ENCODE peak calls at places on chromosomes 4 and X, in seven cellular contexts. One of them, this sample, is unnamed.

GRCh38 chr4:110904435-110905050 is 281.7 kb upstream of the PITX2 start:
- DNase-seq in OCI-M1: no peak
- DNase-seq in stimulated activated CD4-positive, alpha-beta T cell treated with anti-CD3 and anti-CD28 coated beads, Interleukin-4, amount 100 ng/mL, for 24 hours: no peak
- DNase-seq in AG08396: no peak
- DNase-seq in activated T-cell treated with anti-CD3 and anti-CD28 coated beads, Interleukin-2, amount 50 U/mL, for 72 hours: no peak
- DNase-seq in iPS-NIHi11: no peak
- DNase-seq in activated T-helper 1 cell treated with anti-CD3 and anti-CD28 coated beads, Interleukin-2, amount 50 U/mL, for 16 hours: no peak
- DNase-seq in this sample: no peak

GRCh38 chr4:101349346-101350064 is 2.2 kb upstream of the PPP3CA start:
- DNase-seq in OCI-M1: no peak
- DNase-seq in stimulated activated CD4-positive, alpha-beta T cell treated with anti-CD3 and anti-CD28 coated beads, Interleukin-4, amount 100 ng/mL, for 24 hours: no peak
- DNase-seq in AG08396: no peak
- DNase-seq in activated T-cell treated with anti-CD3 and anti-CD28 coated beads, Interleukin-2, amount 50 U/mL, for 72 hours: no peak
- DNase-seq in iPS-NIHi11: no peak
- DNase-seq in activated T-helper 1 cell treated with anti-CD3 and anti-CD28 coated beads, Interleukin-2, amount 50 U/mL, for 16 hours: no peak
- DNase-seq in this sample: no peak

GRCh38 chr4:129218355-129218754 is 122.4 kb downstream of the C4orf33 start:
- DNase-seq in OCI-M1: peak
- DNase-seq in stimulated activated CD4-positive, alpha-beta T cell treated with anti-CD3 and anti-CD28 coated beads, Interleukin-4, amount 100 ng/mL, for 24 hours: no peak
- DNase-seq in AG08396: no peak
- DNase-seq in activated T-cell treated with anti-CD3 and anti-CD28 coated beads, Interleukin-2, amount 50 U/mL, for 72 hours: no peak
- DNase-seq in iPS-NIHi11: no peak
- DNase-seq in activated T-helper 1 cell treated with anti-CD3 and anti-CD28 coated beads, Interleukin-2, amount 50 U/mL, for 16 hours: no peak
- DNase-seq in this sample: peak

GRCh38 chr4:122803788-122804208 is 22.8 kb upstream of the FGF2 start:
- DNase-seq in OCI-M1: peak
- DNase-seq in stimulated activated CD4-positive, alpha-beta T cell treated with anti-CD3 and anti-CD28 coated beads, Interleukin-4, amount 100 ng/mL, for 24 hours: no peak
- DNase-seq in AG08396: no peak
- DNase-seq in activated T-cell treated with anti-CD3 and anti-CD28 coated beads, Interleukin-2, amount 50 U/mL, for 72 hours: no peak
- DNase-seq in iPS-NIHi11: no peak
- DNase-seq in activated T-helper 1 cell treated with anti-CD3 and anti-CD28 coated beads, Interleukin-2, amount 50 U/mL, for 16 hours: no peak
- DNase-seq in this sample: no peak

GRCh38 chr4:37864786-37865185 is 26.1 kb upstream of the TBC1D1 start:
- DNase-seq in OCI-M1: no peak
- DNase-seq in stimulated activated CD4-positive, alpha-beta T cell treated with anti-CD3 and anti-CD28 coated beads, Interleukin-4, amount 100 ng/mL, for 24 hours: no peak
- DNase-seq in AG08396: no peak
- DNase-seq in activated T-cell treated with anti-CD3 and anti-CD28 coated beads, Interleukin-2, amount 50 U/mL, for 72 hours: no peak
- DNase-seq in iPS-NIHi11: no peak
- DNase-seq in activated T-helper 1 cell treated with anti-CD3 and anti-CD28 coated beads, Interleukin-2, amount 50 U/mL, for 16 hours: no peak
- DNase-seq in this sample: peak

GRCh38 chrX:110167952-110168451 is 149.9 kb downstream of the AMMECR1 start:
- DNase-seq in OCI-M1: peak
- DNase-seq in stimulated activated CD4-positive, alpha-beta T cell treated with anti-CD3 and anti-CD28 coated beads, Interleukin-4, amount 100 ng/mL, for 24 hours: peak
- DNase-seq in AG08396: no peak
- DNase-seq in activated T-cell treated with anti-CD3 and anti-CD28 coated beads, Interleukin-2, amount 50 U/mL, for 72 hours: peak
- DNase-seq in iPS-NIHi11: peak
- DNase-seq in activated T-helper 1 cell treated with anti-CD3 and anti-CD28 coated beads, Interleukin-2, amount 50 U/mL, for 16 hours: peak
- DNase-seq in this sample: no peak

GRCh38 chr4:172830295-172830764 is 338.3 kb upstream of the GALNT7 start:
- DNase-seq in OCI-M1: peak
- DNase-seq in stimulated activated CD4-positive, alpha-beta T cell treated with anti-CD3 and anti-CD28 coated beads, Interleukin-4, amount 100 ng/mL, for 24 hours: no peak
- DNase-seq in AG08396: peak
- DNase-seq in activated T-cell treated with anti-CD3 and anti-CD28 coated beads, Interleukin-2, amount 50 U/mL, for 72 hours: no peak
- DNase-seq in iPS-NIHi11: peak
- DNase-seq in activated T-helper 1 cell treated with anti-CD3 and anti-CD28 coated beads, Interleukin-2, amount 50 U/mL, for 16 hours: no peak
- DNase-seq in this sample: peak

GRCh38 chr4:102299708-102300107 is 45.6 kb downstream of the SLC39A8 start:
- DNase-seq in OCI-M1: peak
- DNase-seq in stimulated activated CD4-positive, alpha-beta T cell treated with anti-CD3 and anti-CD28 coated beads, Interleukin-4, amount 100 ng/mL, for 24 hours: peak
- DNase-seq in AG08396: peak
- DNase-seq in activated T-cell treated with anti-CD3 and anti-CD28 coated beads, Interleukin-2, amount 50 U/mL, for 72 hours: no peak
- DNase-seq in iPS-NIHi11: peak
- DNase-seq in activated T-helper 1 cell treated with anti-CD3 and anti-CD28 coated beads, Interleukin-2, amount 50 U/mL, for 16 hours: no peak
- DNase-seq in this sample: peak

GRCh38 chrX:69158166-69159040 is 6.8 kb downstream of the PJA1 start:
- DNase-seq in OCI-M1: peak
- DNase-seq in stimulated activated CD4-positive, alpha-beta T cell treated with anti-CD3 and anti-CD28 coated beads, Interleukin-4, amount 100 ng/mL, for 24 hours: peak
- DNase-seq in AG08396: peak
- DNase-seq in activated T-cell treated with anti-CD3 and anti-CD28 coated beads, Interleukin-2, amount 50 U/mL, for 72 hours: peak
- DNase-seq in iPS-NIHi11: peak
- DNase-seq in activated T-helper 1 cell treated with anti-CD3 and anti-CD28 coated beads, Interleukin-2, amount 50 U/mL, for 16 hours: no peak
- DNase-seq in this sample: peak

GRCh38 chr4:5462254-5462835 is 246.0 kb downstream of the EVC2 start:
- DNase-seq in OCI-M1: no peak
- DNase-seq in stimulated activated CD4-positive, alpha-beta T cell treated with anti-CD3 and anti-CD28 coated beads, Interleukin-4, amount 100 ng/mL, for 24 hours: no peak
- DNase-seq in AG08396: no peak
- DNase-seq in activated T-cell treated with anti-CD3 and anti-CD28 coated beads, Interleukin-2, amount 50 U/mL, for 72 hours: no peak
- DNase-seq in iPS-NIHi11: no peak
- DNase-seq in activated T-helper 1 cell treated with anti-CD3 and anti-CD28 coated beads, Interleukin-2, amount 50 U/mL, for 16 hours: no peak
- DNase-seq in this sample: no peak

GRCh38 chr4:143399113-143399949 is 62.7 kb downstream of the GAB1 start:
- DNase-seq in OCI-M1: peak
- DNase-seq in stimulated activated CD4-positive, alpha-beta T cell treated with anti-CD3 and anti-CD28 coated beads, Interleukin-4, amount 100 ng/mL, for 24 hours: no peak
- DNase-seq in AG08396: no peak
- DNase-seq in activated T-cell treated with anti-CD3 and anti-CD28 coated beads, Interleukin-2, amount 50 U/mL, for 72 hours: no peak
- DNase-seq in iPS-NIHi11: peak
- DNase-seq in activated T-helper 1 cell treated with anti-CD3 and anti-CD28 coated beads, Interleukin-2, amount 50 U/mL, for 16 hours: no peak
- DNase-seq in this sample: peak

GRCh38 chr4:184628103-184628502 is 21.1 kb downstream of the CASP3 start:
- DNase-seq in OCI-M1: no peak
- DNase-seq in stimulated activated CD4-positive, alpha-beta T cell treated with anti-CD3 and anti-CD28 coated beads, Interleukin-4, amount 100 ng/mL, for 24 hours: no peak
- DNase-seq in AG08396: no peak
- DNase-seq in activated T-cell treated with anti-CD3 and anti-CD28 coated beads, Interleukin-2, amount 50 U/mL, for 72 hours: no peak
- DNase-seq in iPS-NIHi11: no peak
- DNase-seq in activated T-helper 1 cell treated with anti-CD3 and anti-CD28 coated beads, Interleukin-2, amount 50 U/mL, for 16 hours: no peak
- DNase-seq in this sample: no peak

GRCh38 chr4:7145291-7145934 is 46.9 kb upstream of the SORCS2 start:
- DNase-seq in OCI-M1: no peak
- DNase-seq in stimulated activated CD4-positive, alpha-beta T cell treated with anti-CD3 and anti-CD28 coated beads, Interleukin-4, amount 100 ng/mL, for 24 hours: no peak
- DNase-seq in AG08396: no peak
- DNase-seq in activated T-cell treated with anti-CD3 and anti-CD28 coated beads, Interleukin-2, amount 50 U/mL, for 72 hours: no peak
- DNase-seq in iPS-NIHi11: no peak
- DNase-seq in activated T-helper 1 cell treated with anti-CD3 and anti-CD28 coated beads, Interleukin-2, amount 50 U/mL, for 16 hours: no peak
- DNase-seq in this sample: no peak

GRCh38 chr4:107896158-107896645 is 35.1 kb upstream of the CYP2U1 start:
- DNase-seq in OCI-M1: peak
- DNase-seq in stimulated activated CD4-positive, alpha-beta T cell treated with anti-CD3 and anti-CD28 coated beads, Interleukin-4, amount 100 ng/mL, for 24 hours: no peak
- DNase-seq in AG08396: peak
- DNase-seq in activated T-cell treated with anti-CD3 and anti-CD28 coated beads, Interleukin-2, amount 50 U/mL, for 72 hours: peak
- DNase-seq in iPS-NIHi11: no peak
- DNase-seq in activated T-helper 1 cell treated with anti-CD3 and anti-CD28 coated beads, Interleukin-2, amount 50 U/mL, for 16 hours: no peak
- DNase-seq in this sample: no peak

GRCh38 chrX:15299945-15300851 is 15.2 kb downstream of the ASB11 start:
- DNase-seq in OCI-M1: peak
- DNase-seq in stimulated activated CD4-positive, alpha-beta T cell treated with anti-CD3 and anti-CD28 coated beads, Interleukin-4, amount 100 ng/mL, for 24 hours: no peak
- DNase-seq in AG08396: peak
- DNase-seq in activated T-cell treated with anti-CD3 and anti-CD28 coated beads, Interleukin-2, amount 50 U/mL, for 72 hours: no peak
- DNase-seq in iPS-NIHi11: peak
- DNase-seq in activated T-helper 1 cell treated with anti-CD3 and anti-CD28 coated beads, Interleukin-2, amount 50 U/mL, for 16 hours: no peak
- DNase-seq in this sample: peak

GRCh38 chr4:86481429-86481828 is 112.7 kb upstream of the PTPN13 start:
- DNase-seq in OCI-M1: no peak
- DNase-seq in stimulated activated CD4-positive, alpha-beta T cell treated with anti-CD3 and anti-CD28 coated beads, Interleukin-4, amount 100 ng/mL, for 24 hours: no peak
- DNase-seq in AG08396: no peak
- DNase-seq in activated T-cell treated with anti-CD3 and anti-CD28 coated beads, Interleukin-2, amount 50 U/mL, for 72 hours: no peak
- DNase-seq in iPS-NIHi11: no peak
- DNase-seq in activated T-helper 1 cell treated with anti-CD3 and anti-CD28 coated beads, Interleukin-2, amount 50 U/mL, for 16 hours: no peak
- DNase-seq in this sample: peak

GRCh38 chrX:39773150-39773549 is 324.6 kb downstream of the BCOR start:
- DNase-seq in OCI-M1: no peak
- DNase-seq in stimulated activated CD4-positive, alpha-beta T cell treated with anti-CD3 and anti-CD28 coated beads, Interleukin-4, amount 100 ng/mL, for 24 hours: no peak
- DNase-seq in AG08396: no peak
- DNase-seq in activated T-cell treated with anti-CD3 and anti-CD28 coated beads, Interleukin-2, amount 50 U/mL, for 72 hours: no peak
- DNase-seq in iPS-NIHi11: no peak
- DNase-seq in activated T-helper 1 cell treated with anti-CD3 and anti-CD28 coated beads, Interleukin-2, amount 50 U/mL, for 16 hours: no peak
- DNase-seq in this sample: no peak

GRCh38 chr4:17595471-17596005 is 18.5 kb downstream of the LAP3 start:
- DNase-seq in OCI-M1: no peak
- DNase-seq in stimulated activated CD4-positive, alpha-beta T cell treated with anti-CD3 and anti-CD28 coated beads, Interleukin-4, amount 100 ng/mL, for 24 hours: no peak
- DNase-seq in AG08396: no peak
- DNase-seq in activated T-cell treated with anti-CD3 and anti-CD28 coated beads, Interleukin-2, amount 50 U/mL, for 72 hours: no peak
- DNase-seq in iPS-NIHi11: no peak
- DNase-seq in activated T-helper 1 cell treated with anti-CD3 and anti-CD28 coated beads, Interleukin-2, amount 50 U/mL, for 16 hours: no peak
- DNase-seq in this sample: peak

GRCh38 chr4:142846105-142846728 is at the start of gene INPP4B:
- DNase-seq in OCI-M1: no peak
- DNase-seq in stimulated activated CD4-positive, alpha-beta T cell treated with anti-CD3 and anti-CD28 coated beads, Interleukin-4, amount 100 ng/mL, for 24 hours: peak
- DNase-seq in AG08396: peak
- DNase-seq in activated T-cell treated with anti-CD3 and anti-CD28 coated beads, Interleukin-2, amount 50 U/mL, for 72 hours: peak
- DNase-seq in iPS-NIHi11: peak
- DNase-seq in activated T-helper 1 cell treated with anti-CD3 and anti-CD28 coated beads, Interleukin-2, amount 50 U/mL, for 16 hours: peak
- DNase-seq in this sample: no peak

GRCh38 chrX:3326721-3327120 is 19.7 kb downstream of the MXRA5 start:
- DNase-seq in OCI-M1: no peak
- DNase-seq in stimulated activated CD4-positive, alpha-beta T cell treated with anti-CD3 and anti-CD28 coated beads, Interleukin-4, amount 100 ng/mL, for 24 hours: no peak
- DNase-seq in AG08396: peak
- DNase-seq in activated T-cell treated with anti-CD3 and anti-CD28 coated beads, Interleukin-2, amount 50 U/mL, for 72 hours: no peak
- DNase-seq in iPS-NIHi11: no peak
- DNase-seq in activated T-helper 1 cell treated with anti-CD3 and anti-CD28 coated beads, Interleukin-2, amount 50 U/mL, for 16 hours: no peak
- DNase-seq in this sample: no peak

GRCh38 chrX:97027384-97027922 is 143.7 kb downstream of the RPA4 start:
- DNase-seq in OCI-M1: no peak
- DNase-seq in stimulated activated CD4-positive, alpha-beta T cell treated with anti-CD3 and anti-CD28 coated beads, Interleukin-4, amount 100 ng/mL, for 24 hours: no peak
- DNase-seq in AG08396: no peak
- DNase-seq in activated T-cell treated with anti-CD3 and anti-CD28 coated beads, Interleukin-2, amount 50 U/mL, for 72 hours: no peak
- DNase-seq in iPS-NIHi11: peak
- DNase-seq in activated T-helper 1 cell treated with anti-CD3 and anti-CD28 coated beads, Interleukin-2, amount 50 U/mL, for 16 hours: no peak
- DNase-seq in this sample: peak

GRCh38 chr4:18075823-18076433 is 54.4 kb upstream of the LCORL start:
- DNase-seq in OCI-M1: peak
- DNase-seq in stimulated activated CD4-positive, alpha-beta T cell treated with anti-CD3 and anti-CD28 coated beads, Interleukin-4, amount 100 ng/mL, for 24 hours: peak
- DNase-seq in AG08396: no peak
- DNase-seq in activated T-cell treated with anti-CD3 and anti-CD28 coated beads, Interleukin-2, amount 50 U/mL, for 72 hours: peak
- DNase-seq in iPS-NIHi11: peak
- DNase-seq in activated T-helper 1 cell treated with anti-CD3 and anti-CD28 coated beads, Interleukin-2, amount 50 U/mL, for 16 hours: no peak
- DNase-seq in this sample: peak

GRCh38 chr4:89203902-89204301 is 92.6 kb downstream of the TIGD2 start:
- DNase-seq in OCI-M1: no peak
- DNase-seq in stimulated activated CD4-positive, alpha-beta T cell treated with anti-CD3 and anti-CD28 coated beads, Interleukin-4, amount 100 ng/mL, for 24 hours: no peak
- DNase-seq in AG08396: no peak
- DNase-seq in activated T-cell treated with anti-CD3 and anti-CD28 coated beads, Interleukin-2, amount 50 U/mL, for 72 hours: no peak
- DNase-seq in iPS-NIHi11: no peak
- DNase-seq in activated T-helper 1 cell treated with anti-CD3 and anti-CD28 coated beads, Interleukin-2, amount 50 U/mL, for 16 hours: no peak
- DNase-seq in this sample: no peak

GRCh38 chr4:74527049-74527448 is 82.1 kb downstream of the AREG start:
- DNase-seq in OCI-M1: no peak
- DNase-seq in stimulated activated CD4-positive, alpha-beta T cell treated with anti-CD3 and anti-CD28 coated beads, Interleukin-4, amount 100 ng/mL, for 24 hours: no peak
- DNase-seq in AG08396: no peak
- DNase-seq in activated T-cell treated with anti-CD3 and anti-CD28 coated beads, Interleukin-2, amount 50 U/mL, for 72 hours: no peak
- DNase-seq in iPS-NIHi11: no peak
- DNase-seq in activated T-helper 1 cell treated with anti-CD3 and anti-CD28 coated beads, Interleukin-2, amount 50 U/mL, for 16 hours: no peak
- DNase-seq in this sample: no peak

GRCh38 chr4:113584407-113585150 is 177.0 kb downstream of the CAMK2D start:
- DNase-seq in OCI-M1: peak
- DNase-seq in stimulated activated CD4-positive, alpha-beta T cell treated with anti-CD3 and anti-CD28 coated beads, Interleukin-4, amount 100 ng/mL, for 24 hours: no peak
- DNase-seq in AG08396: peak
- DNase-seq in activated T-cell treated with anti-CD3 and anti-CD28 coated beads, Interleukin-2, amount 50 U/mL, for 72 hours: no peak
- DNase-seq in iPS-NIHi11: peak
- DNase-seq in activated T-helper 1 cell treated with anti-CD3 and anti-CD28 coated beads, Interleukin-2, amount 50 U/mL, for 16 hours: no peak
- DNase-seq in this sample: no peak

GRCh38 chr4:95761441-95761840 is 78.5 kb upstream of the PDHA2 start:
- DNase-seq in OCI-M1: peak
- DNase-seq in stimulated activated CD4-positive, alpha-beta T cell treated with anti-CD3 and anti-CD28 coated beads, Interleukin-4, amount 100 ng/mL, for 24 hours: no peak
- DNase-seq in AG08396: no peak
- DNase-seq in activated T-cell treated with anti-CD3 and anti-CD28 coated beads, Interleukin-2, amount 50 U/mL, for 72 hours: no peak
- DNase-seq in iPS-NIHi11: no peak
- DNase-seq in activated T-helper 1 cell treated with anti-CD3 and anti-CD28 coated beads, Interleukin-2, amount 50 U/mL, for 16 hours: no peak
- DNase-seq in this sample: no peak

GRCh38 chrX:121876316-121876715 is 828.9 kb downstream of the GLUD2 start:
- DNase-seq in OCI-M1: no peak
- DNase-seq in stimulated activated CD4-positive, alpha-beta T cell treated with anti-CD3 and anti-CD28 coated beads, Interleukin-4, amount 100 ng/mL, for 24 hours: no peak
- DNase-seq in AG08396: peak
- DNase-seq in activated T-cell treated with anti-CD3 and anti-CD28 coated beads, Interleukin-2, amount 50 U/mL, for 72 hours: no peak
- DNase-seq in iPS-NIHi11: no peak
- DNase-seq in activated T-helper 1 cell treated with anti-CD3 and anti-CD28 coated beads, Interleukin-2, amount 50 U/mL, for 16 hours: no peak
- DNase-seq in this sample: no peak

GRCh38 chr4:187251896-187252295 is 528.2 kb upstream of the FAT1 start:
- DNase-seq in OCI-M1: no peak
- DNase-seq in stimulated activated CD4-positive, alpha-beta T cell treated with anti-CD3 and anti-CD28 coated beads, Interleukin-4, amount 100 ng/mL, for 24 hours: no peak
- DNase-seq in AG08396: no peak
- DNase-seq in activated T-cell treated with anti-CD3 and anti-CD28 coated beads, Interleukin-2, amount 50 U/mL, for 72 hours: no peak
- DNase-seq in iPS-NIHi11: no peak
- DNase-seq in activated T-helper 1 cell treated with anti-CD3 and anti-CD28 coated beads, Interleukin-2, amount 50 U/mL, for 16 hours: no peak
- DNase-seq in this sample: no peak

GRCh38 chrX:39982927-39983326 is 114.8 kb downstream of the BCOR start:
- DNase-seq in OCI-M1: no peak
- DNase-seq in stimulated activated CD4-positive, alpha-beta T cell treated with anti-CD3 and anti-CD28 coated beads, Interleukin-4, amount 100 ng/mL, for 24 hours: no peak
- DNase-seq in AG08396: no peak
- DNase-seq in activated T-cell treated with anti-CD3 and anti-CD28 coated beads, Interleukin-2, amount 50 U/mL, for 72 hours: no peak
- DNase-seq in iPS-NIHi11: no peak
- DNase-seq in activated T-helper 1 cell treated with anti-CD3 and anti-CD28 coated beads, Interleukin-2, amount 50 U/mL, for 16 hours: no peak
- DNase-seq in this sample: peak

GRCh38 chr4:183855651-183856190 is 49.4 kb upstream of the STOX2 start:
- DNase-seq in OCI-M1: no peak
- DNase-seq in stimulated activated CD4-positive, alpha-beta T cell treated with anti-CD3 and anti-CD28 coated beads, Interleukin-4, amount 100 ng/mL, for 24 hours: no peak
- DNase-seq in AG08396: no peak
- DNase-seq in activated T-cell treated with anti-CD3 and anti-CD28 coated beads, Interleukin-2, amount 50 U/mL, for 72 hours: no peak
- DNase-seq in iPS-NIHi11: no peak
- DNase-seq in activated T-helper 1 cell treated with anti-CD3 and anti-CD28 coated beads, Interleukin-2, amount 50 U/mL, for 16 hours: no peak
- DNase-seq in this sample: no peak

GRCh38 chr4:147371661-147372060 is 109.2 kb upstream of the EDNRA start:
- DNase-seq in OCI-M1: no peak
- DNase-seq in stimulated activated CD4-positive, alpha-beta T cell treated with anti-CD3 and anti-CD28 coated beads, Interleukin-4, amount 100 ng/mL, for 24 hours: no peak
- DNase-seq in AG08396: peak
- DNase-seq in activated T-cell treated with anti-CD3 and anti-CD28 coated beads, Interleukin-2, amount 50 U/mL, for 72 hours: no peak
- DNase-seq in iPS-NIHi11: no peak
- DNase-seq in activated T-helper 1 cell treated with anti-CD3 and anti-CD28 coated beads, Interleukin-2, amount 50 U/mL, for 16 hours: no peak
- DNase-seq in this sample: no peak

GRCh38 chr4:150593996-150594395 is 12.0 kb downstream of the MAB21L2 start:
- DNase-seq in OCI-M1: peak
- DNase-seq in stimulated activated CD4-positive, alpha-beta T cell treated with anti-CD3 and anti-CD28 coated beads, Interleukin-4, amount 100 ng/mL, for 24 hours: no peak
- DNase-seq in AG08396: no peak
- DNase-seq in activated T-cell treated with anti-CD3 and anti-CD28 coated beads, Interleukin-2, amount 50 U/mL, for 72 hours: no peak
- DNase-seq in iPS-NIHi11: no peak
- DNase-seq in activated T-helper 1 cell treated with anti-CD3 and anti-CD28 coated beads, Interleukin-2, amount 50 U/mL, for 16 hours: no peak
- DNase-seq in this sample: no peak

GRCh38 chr4:168304744-168305459 is 13.7 kb downstream of the DDX60 start:
- DNase-seq in OCI-M1: no peak
- DNase-seq in stimulated activated CD4-positive, alpha-beta T cell treated with anti-CD3 and anti-CD28 coated beads, Interleukin-4, amount 100 ng/mL, for 24 hours: no peak
- DNase-seq in AG08396: peak
- DNase-seq in activated T-cell treated with anti-CD3 and anti-CD28 coated beads, Interleukin-2, amount 50 U/mL, for 72 hours: no peak
- DNase-seq in iPS-NIHi11: no peak
- DNase-seq in activated T-helper 1 cell treated with anti-CD3 and anti-CD28 coated beads, Interleukin-2, amount 50 U/mL, for 16 hours: no peak
- DNase-seq in this sample: no peak

This sample was measured in pons.